ENCODE peak calls at places on chromosome 7, in five cellular contexts. Y, Z, T, R and Q are unnamed samples.

GRCh38 chr7:99314504-99314903 is 11.2 kb upstream of the ARPC1A start:
- DNase-seq in T (peak; percentile 46), Z (no peak), Y (no peak), R (no peak), Q (no peak)

GRCh38 chr7:10571759-10572158 is 401.9 kb upstream of the PHF14 start:
- DNase-seq in Z (no peak), T (no peak), Y (no peak), R (no peak), Q (no peak)

GRCh38 chr7:90455163-90456030 is 14.0 kb upstream of the PTTG1IP2 start:
- DNase-seq in T (peak; percentile 75), Y (no peak), R (no peak), Z (no peak), Q (peak; percentile 73)

GRCh38 chr7:106730021-106730420 is 69.1 kb upstream of the CCDC71L start:
- DNase-seq in R (peak; percentile 16), Z (no peak), Y (no peak), T (peak; percentile 36), Q (no peak)

GRCh38 chr7:150971242-150972048 is 6.7 kb downstream of the KCNH2 start:
- DNase-seq in T (no peak), Y (no peak), R (no peak), Z (no peak), Q (no peak)

GRCh38 chr7:105580022-105580740 is 1.1 kb downstream of the EFCAB10 start:
- DNase-seq in Y (no peak), Z (no peak), T (peak; percentile 52), R (no peak), Q (no peak)

GRCh38 chr7:4200546-4201094 is 481.5 kb upstream of the FOXK1 start:
- DNase-seq in Z (no peak), R (no peak), T (no peak), Y (no peak), Q (no peak)

GRCh38 chr7:96034940-96035727 is 262.8 kb downstream of the DYNC1I1 start:
- DNase-seq in Y (no peak), R (no peak), Z (no peak), T (no peak), Q (no peak)